ENCODE peak calls at places on chromosomes 16 and 17, in eight cellular contexts. One of them, this sample, is unnamed.

GRCh38 chr17:70185280-70185679 is 15.9 kb downstream of the KCNJ2 start:
- DNase-seq in NCI-H1417: no peak
- DNase-seq in stimulated activated CD4-positive, alpha-beta T cell treated with anti-CD3 and anti-CD28 coated beads, Interleukin-4, amount 100 ng/mL, for 24 hours: no peak
- DNase-seq in T-helper 1 cell: no peak
- DNase-seq in smooth muscle cell of the brain vasculature: no peak
- DNase-seq in HFF-Myc: no peak
- DNase-seq in activated naive CD4-positive, alpha-beta T cell: no peak
- DNase-seq in left ventricle myocardium inferior: no peak
- DNase-seq in this sample: no peak

GRCh38 chr17:16456770-16457316 is 35.1 kb downstream of the LRRC75A start:
- DNase-seq in NCI-H1417: no peak
- DNase-seq in stimulated activated CD4-positive, alpha-beta T cell treated with anti-CD3 and anti-CD28 coated beads, Interleukin-4, amount 100 ng/mL, for 24 hours: no peak
- DNase-seq in T-helper 1 cell: no peak
- DNase-seq in smooth muscle cell of the brain vasculature: no peak
- DNase-seq in HFF-Myc: no peak
- DNase-seq in activated naive CD4-positive, alpha-beta T cell: no peak
- DNase-seq in left ventricle myocardium inferior: no peak
- DNase-seq in this sample: no peak

GRCh38 chr16:10617662-10618420 is 37.4 kb upstream of the EMP2 start:
- DNase-seq in NCI-H1417: peak; percentile 5
- DNase-seq in stimulated activated CD4-positive, alpha-beta T cell treated with anti-CD3 and anti-CD28 coated beads, Interleukin-4, amount 100 ng/mL, for 24 hours: no peak
- DNase-seq in T-helper 1 cell: no peak
- DNase-seq in smooth muscle cell of the brain vasculature: no peak
- DNase-seq in HFF-Myc: no peak
- DNase-seq in activated naive CD4-positive, alpha-beta T cell: no peak
- DNase-seq in left ventricle myocardium inferior: no peak
- DNase-seq in this sample: no peak

GRCh38 chr17:66686601-66687000 is 148.3 kb upstream of the CACNG5 start:
- DNase-seq in NCI-H1417: no peak
- DNase-seq in stimulated activated CD4-positive, alpha-beta T cell treated with anti-CD3 and anti-CD28 coated beads, Interleukin-4, amount 100 ng/mL, for 24 hours: no peak
- DNase-seq in T-helper 1 cell: no peak
- DNase-seq in smooth muscle cell of the brain vasculature: no peak
- DNase-seq in HFF-Myc: no peak
- DNase-seq in activated naive CD4-positive, alpha-beta T cell: no peak
- DNase-seq in left ventricle myocardium inferior: no peak
- DNase-seq in this sample: no peak

GRCh38 chr17:72254808-72255449 is 134.1 kb downstream of the SOX9 start:
- DNase-seq in NCI-H1417: no peak
- DNase-seq in stimulated activated CD4-positive, alpha-beta T cell treated with anti-CD3 and anti-CD28 coated beads, Interleukin-4, amount 100 ng/mL, for 24 hours: no peak
- DNase-seq in T-helper 1 cell: no peak
- DNase-seq in smooth muscle cell of the brain vasculature: no peak
- DNase-seq in HFF-Myc: no peak
- DNase-seq in activated naive CD4-positive, alpha-beta T cell: no peak
- DNase-seq in left ventricle myocardium inferior: no peak
- DNase-seq in this sample: no peak

GRCh38 chr17:43316522-43317142 is 82.2 kb upstream of the ARL4D start:
- DNase-seq in NCI-H1417: no peak
- DNase-seq in stimulated activated CD4-positive, alpha-beta T cell treated with anti-CD3 and anti-CD28 coated beads, Interleukin-4, amount 100 ng/mL, for 24 hours: no peak
- DNase-seq in T-helper 1 cell: no peak
- DNase-seq in smooth muscle cell of the brain vasculature: no peak
- DNase-seq in HFF-Myc: no peak
- DNase-seq in activated naive CD4-positive, alpha-beta T cell: no peak
- DNase-seq in left ventricle myocardium inferior: no peak
- DNase-seq in this sample: no peak

GRCh38 chr16:81313731-81314602 is 795 bp upstream of the GAN start:
- DNase-seq in NCI-H1417: no peak
- DNase-seq in stimulated activated CD4-positive, alpha-beta T cell treated with anti-CD3 and anti-CD28 coated beads, Interleukin-4, amount 100 ng/mL, for 24 hours: peak; percentile 6
- DNase-seq in T-helper 1 cell: no peak
- DNase-seq in smooth muscle cell of the brain vasculature: no peak
- DNase-seq in HFF-Myc: no peak
- DNase-seq in activated naive CD4-positive, alpha-beta T cell: no peak
- DNase-seq in left ventricle myocardium inferior: no peak
- DNase-seq in this sample: no peak

GRCh38 chr17:59751955-59752413 is 44.5 kb downstream of the VMP1 start:
- DNase-seq in NCI-H1417: no peak
- DNase-seq in stimulated activated CD4-positive, alpha-beta T cell treated with anti-CD3 and anti-CD28 coated beads, Interleukin-4, amount 100 ng/mL, for 24 hours: peak; percentile 26
- DNase-seq in T-helper 1 cell: no peak
- DNase-seq in smooth muscle cell of the brain vasculature: no peak
- DNase-seq in HFF-Myc: no peak
- DNase-seq in activated naive CD4-positive, alpha-beta T cell: no peak
- DNase-seq in left ventricle myocardium inferior: no peak
- DNase-seq in this sample: no peak

GRCh38 chr17:38444151-38444550 is 15.9 kb downstream of the ARHGAP23 start:
- DNase-seq in NCI-H1417: peak; percentile 69
- DNase-seq in stimulated activated CD4-positive, alpha-beta T cell treated with anti-CD3 and anti-CD28 coated beads, Interleukin-4, amount 100 ng/mL, for 24 hours: peak; percentile 60
- DNase-seq in T-helper 1 cell: no peak
- DNase-seq in smooth muscle cell of the brain vasculature: no peak
- DNase-seq in HFF-Myc: no peak
- DNase-seq in activated naive CD4-positive, alpha-beta T cell: no peak
- DNase-seq in left ventricle myocardium inferior: peak; percentile 72
- DNase-seq in this sample: peak; percentile 59

GRCh38 chr17:4980644-4981216 is 6.7 kb downstream of the CAMTA2 start:
- DNase-seq in NCI-H1417: peak; percentile 24
- DNase-seq in stimulated activated CD4-positive, alpha-beta T cell treated with anti-CD3 and anti-CD28 coated beads, Interleukin-4, amount 100 ng/mL, for 24 hours: peak; percentile 68
- DNase-seq in T-helper 1 cell: no peak
- DNase-seq in smooth muscle cell of the brain vasculature: no peak
- DNase-seq in HFF-Myc: no peak
- DNase-seq in activated naive CD4-positive, alpha-beta T cell: no peak
- DNase-seq in left ventricle myocardium inferior: no peak
- DNase-seq in this sample: no peak

GRCh38 chr17:42429726-42430464 is 6.8 kb upstream of the CAVIN1 start:
- DNase-seq in NCI-H1417: no peak
- DNase-seq in stimulated activated CD4-positive, alpha-beta T cell treated with anti-CD3 and anti-CD28 coated beads, Interleukin-4, amount 100 ng/mL, for 24 hours: no peak
- DNase-seq in T-helper 1 cell: no peak
- DNase-seq in smooth muscle cell of the brain vasculature: no peak
- DNase-seq in HFF-Myc: no peak
- DNase-seq in activated naive CD4-positive, alpha-beta T cell: no peak
- DNase-seq in left ventricle myocardium inferior: no peak
- DNase-seq in this sample: no peak

GRCh38 chr16:54194008-54194731 is 92.4 kb downstream of the IRX3 start:
- DNase-seq in NCI-H1417: peak; percentile 55
- DNase-seq in stimulated activated CD4-positive, alpha-beta T cell treated with anti-CD3 and anti-CD28 coated beads, Interleukin-4, amount 100 ng/mL, for 24 hours: no peak
- DNase-seq in T-helper 1 cell: no peak
- DNase-seq in smooth muscle cell of the brain vasculature: peak; percentile 28
- DNase-seq in HFF-Myc: peak; percentile 11
- DNase-seq in activated naive CD4-positive, alpha-beta T cell: no peak
- DNase-seq in left ventricle myocardium inferior: peak; percentile 91
- DNase-seq in this sample: no peak

GRCh38 chr17:7023576-7024401 is 939 bp downstream of the BCL6B start:
- DNase-seq in NCI-H1417: peak; percentile 41
- DNase-seq in stimulated activated CD4-positive, alpha-beta T cell treated with anti-CD3 and anti-CD28 coated beads, Interleukin-4, amount 100 ng/mL, for 24 hours: peak; percentile 94
- DNase-seq in T-helper 1 cell: peak; percentile 92
- DNase-seq in smooth muscle cell of the brain vasculature: no peak
- DNase-seq in HFF-Myc: no peak
- DNase-seq in activated naive CD4-positive, alpha-beta T cell: peak; percentile 71
- DNase-seq in left ventricle myocardium inferior: peak; percentile 91
- DNase-seq in this sample: no peak

GRCh38 chr17:4708436-4708835 is 2.0 kb upstream of the ARRB2 start:
- DNase-seq in NCI-H1417: peak; percentile 1
- DNase-seq in stimulated activated CD4-positive, alpha-beta T cell treated with anti-CD3 and anti-CD28 coated beads, Interleukin-4, amount 100 ng/mL, for 24 hours: peak; percentile 62
- DNase-seq in T-helper 1 cell: no peak
- DNase-seq in smooth muscle cell of the brain vasculature: no peak
- DNase-seq in HFF-Myc: no peak
- DNase-seq in activated naive CD4-positive, alpha-beta T cell: no peak
- DNase-seq in left ventricle myocardium inferior: no peak
- DNase-seq in this sample: peak; percentile 2

GRCh38 chr17:18949566-18949965 is 2.4 kb upstream of the SLC5A10 start:
- DNase-seq in NCI-H1417: no peak
- DNase-seq in stimulated activated CD4-positive, alpha-beta T cell treated with anti-CD3 and anti-CD28 coated beads, Interleukin-4, amount 100 ng/mL, for 24 hours: no peak
- DNase-seq in T-helper 1 cell: no peak
- DNase-seq in smooth muscle cell of the brain vasculature: no peak
- DNase-seq in HFF-Myc: no peak
- DNase-seq in activated naive CD4-positive, alpha-beta T cell: no peak
- DNase-seq in left ventricle myocardium inferior: peak; percentile 37
- DNase-seq in this sample: no peak

GRCh38 chr17:79615926-79616325 is 5.1 kb upstream of the RBFOX3 start:
- DNase-seq in NCI-H1417: no peak
- DNase-seq in stimulated activated CD4-positive, alpha-beta T cell treated with anti-CD3 and anti-CD28 coated beads, Interleukin-4, amount 100 ng/mL, for 24 hours: no peak
- DNase-seq in T-helper 1 cell: no peak
- DNase-seq in smooth muscle cell of the brain vasculature: no peak
- DNase-seq in HFF-Myc: no peak
- DNase-seq in activated naive CD4-positive, alpha-beta T cell: no peak
- DNase-seq in left ventricle myocardium inferior: peak; percentile 5
- DNase-seq in this sample: no peak

GRCh38 chr16:50037791-50038190 is 12.8 kb downstream of the CNEP1R1 start:
- DNase-seq in NCI-H1417: no peak
- DNase-seq in stimulated activated CD4-positive, alpha-beta T cell treated with anti-CD3 and anti-CD28 coated beads, Interleukin-4, amount 100 ng/mL, for 24 hours: no peak
- DNase-seq in T-helper 1 cell: no peak
- DNase-seq in smooth muscle cell of the brain vasculature: no peak
- DNase-seq in HFF-Myc: no peak
- DNase-seq in activated naive CD4-positive, alpha-beta T cell: no peak
- DNase-seq in left ventricle myocardium inferior: no peak
- DNase-seq in this sample: no peak

GRCh38 chr17:47945529-47946508 is 4.4 kb downstream of the PNPO start:
- DNase-seq in NCI-H1417: no peak
- DNase-seq in stimulated activated CD4-positive, alpha-beta T cell treated with anti-CD3 and anti-CD28 coated beads, Interleukin-4, amount 100 ng/mL, for 24 hours: no peak
- DNase-seq in T-helper 1 cell: no peak
- DNase-seq in smooth muscle cell of the brain vasculature: no peak
- DNase-seq in HFF-Myc: no peak
- DNase-seq in activated naive CD4-positive, alpha-beta T cell: no peak
- DNase-seq in left ventricle myocardium inferior: no peak
- DNase-seq in this sample: no peak

GRCh38 chr17:17300624-17301568 is 2.3 kb upstream of the NT5M start:
- DNase-seq in NCI-H1417: no peak
- DNase-seq in stimulated activated CD4-positive, alpha-beta T cell treated with anti-CD3 and anti-CD28 coated beads, Interleukin-4, amount 100 ng/mL, for 24 hours: peak; percentile 59
- DNase-seq in T-helper 1 cell: no peak
- DNase-seq in smooth muscle cell of the brain vasculature: no peak
- DNase-seq in HFF-Myc: no peak
- DNase-seq in activated naive CD4-positive, alpha-beta T cell: no peak
- DNase-seq in left ventricle myocardium inferior: peak; percentile 36
- DNase-seq in this sample: no peak

GRCh38 chr17:34652001-34652400 is 72.6 kb downstream of the TMEM132E start:
- DNase-seq in NCI-H1417: no peak
- DNase-seq in stimulated activated CD4-positive, alpha-beta T cell treated with anti-CD3 and anti-CD28 coated beads, Interleukin-4, amount 100 ng/mL, for 24 hours: no peak
- DNase-seq in T-helper 1 cell: no peak
- DNase-seq in smooth muscle cell of the brain vasculature: no peak
- DNase-seq in HFF-Myc: no peak
- DNase-seq in activated naive CD4-positive, alpha-beta T cell: no peak
- DNase-seq in left ventricle myocardium inferior: no peak
- DNase-seq in this sample: no peak

GRCh38 chr17:35088911-35089845 is 25.7 kb upstream of the RFFL start:
- DNase-seq in NCI-H1417: peak; percentile 93
- DNase-seq in stimulated activated CD4-positive, alpha-beta T cell treated with anti-CD3 and anti-CD28 coated beads, Interleukin-4, amount 100 ng/mL, for 24 hours: peak; percentile 87
- DNase-seq in T-helper 1 cell: peak; percentile 82
- DNase-seq in smooth muscle cell of the brain vasculature: no peak
- DNase-seq in HFF-Myc: no peak
- DNase-seq in activated naive CD4-positive, alpha-beta T cell: peak; percentile 68
- DNase-seq in left ventricle myocardium inferior: peak; percentile 89
- DNase-seq in this sample: peak; percentile 88

GRCh38 chr17:57634713-57635465 is 110.2 kb downstream of the CCDC182 start:
- DNase-seq in NCI-H1417: no peak
- DNase-seq in stimulated activated CD4-positive, alpha-beta T cell treated with anti-CD3 and anti-CD28 coated beads, Interleukin-4, amount 100 ng/mL, for 24 hours: no peak
- DNase-seq in T-helper 1 cell: no peak
- DNase-seq in smooth muscle cell of the brain vasculature: no peak
- DNase-seq in HFF-Myc: no peak
- DNase-seq in activated naive CD4-positive, alpha-beta T cell: no peak
- DNase-seq in left ventricle myocardium inferior: no peak
- DNase-seq in this sample: no peak

GRCh38 chr16:68800257-68800875 is 43.0 kb upstream of the TANGO6 start:
- DNase-seq in NCI-H1417: peak; percentile 71
- DNase-seq in stimulated activated CD4-positive, alpha-beta T cell treated with anti-CD3 and anti-CD28 coated beads, Interleukin-4, amount 100 ng/mL, for 24 hours: peak; percentile 54
- DNase-seq in T-helper 1 cell: no peak
- DNase-seq in smooth muscle cell of the brain vasculature: peak; percentile 70
- DNase-seq in HFF-Myc: peak; percentile 69
- DNase-seq in activated naive CD4-positive, alpha-beta T cell: no peak
- DNase-seq in left ventricle myocardium inferior: no peak
- DNase-seq in this sample: no peak

GRCh38 chr17:54418467-54418866 is 482.2 kb upstream of the TOM1L1 start:
- DNase-seq in NCI-H1417: no peak
- DNase-seq in stimulated activated CD4-positive, alpha-beta T cell treated with anti-CD3 and anti-CD28 coated beads, Interleukin-4, amount 100 ng/mL, for 24 hours: no peak
- DNase-seq in T-helper 1 cell: no peak
- DNase-seq in smooth muscle cell of the brain vasculature: no peak
- DNase-seq in HFF-Myc: no peak
- DNase-seq in activated naive CD4-positive, alpha-beta T cell: no peak
- DNase-seq in left ventricle myocardium inferior: no peak
- DNase-seq in this sample: no peak

GRCh38 chr17:43732961-43733360 is 25.6 kb downstream of the SOST start:
- DNase-seq in NCI-H1417: no peak
- DNase-seq in stimulated activated CD4-positive, alpha-beta T cell treated with anti-CD3 and anti-CD28 coated beads, Interleukin-4, amount 100 ng/mL, for 24 hours: no peak
- DNase-seq in T-helper 1 cell: no peak
- DNase-seq in smooth muscle cell of the brain vasculature: no peak
- DNase-seq in HFF-Myc: no peak
- DNase-seq in activated naive CD4-positive, alpha-beta T cell: no peak
- DNase-seq in left ventricle myocardium inferior: no peak
- DNase-seq in this sample: no peak

GRCh38 chr16:12159672-12160071 is 183.1 kb downstream of the SNX29 start:
- DNase-seq in NCI-H1417: no peak
- DNase-seq in stimulated activated CD4-positive, alpha-beta T cell treated with anti-CD3 and anti-CD28 coated beads, Interleukin-4, amount 100 ng/mL, for 24 hours: no peak
- DNase-seq in T-helper 1 cell: no peak
- DNase-seq in smooth muscle cell of the brain vasculature: no peak
- DNase-seq in HFF-Myc: no peak
- DNase-seq in activated naive CD4-positive, alpha-beta T cell: no peak
- DNase-seq in left ventricle myocardium inferior: no peak
- DNase-seq in this sample: no peak

GRCh38 chr16:1183235-1183907 is 30.5 kb downstream of the CACNA1H start:
- DNase-seq in NCI-H1417: peak; percentile 96
- DNase-seq in stimulated activated CD4-positive, alpha-beta T cell treated with anti-CD3 and anti-CD28 coated beads, Interleukin-4, amount 100 ng/mL, for 24 hours: no peak
- DNase-seq in T-helper 1 cell: no peak
- DNase-seq in smooth muscle cell of the brain vasculature: peak; percentile 17
- DNase-seq in HFF-Myc: no peak
- DNase-seq in activated naive CD4-positive, alpha-beta T cell: no peak
- DNase-seq in left ventricle myocardium inferior: peak; percentile 58
- DNase-seq in this sample: no peak

GRCh38 chr16:88611220-88611821 is 27.1 kb upstream of the IL17C start:
- DNase-seq in NCI-H1417: no peak
- DNase-seq in stimulated activated CD4-positive, alpha-beta T cell treated with anti-CD3 and anti-CD28 coated beads, Interleukin-4, amount 100 ng/mL, for 24 hours: no peak
- DNase-seq in T-helper 1 cell: no peak
- DNase-seq in smooth muscle cell of the brain vasculature: no peak
- DNase-seq in HFF-Myc: no peak
- DNase-seq in activated naive CD4-positive, alpha-beta T cell: no peak
- DNase-seq in left ventricle myocardium inferior: no peak
- DNase-seq in this sample: no peak

GRCh38 chr16:3949287-3949686 is 68.8 kb upstream of the CREBBP start:
- DNase-seq in NCI-H1417: no peak
- DNase-seq in stimulated activated CD4-positive, alpha-beta T cell treated with anti-CD3 and anti-CD28 coated beads, Interleukin-4, amount 100 ng/mL, for 24 hours: no peak
- DNase-seq in T-helper 1 cell: no peak
- DNase-seq in smooth muscle cell of the brain vasculature: no peak
- DNase-seq in HFF-Myc: no peak
- DNase-seq in activated naive CD4-positive, alpha-beta T cell: no peak
- DNase-seq in left ventricle myocardium inferior: no peak
- DNase-seq in this sample: no peak

GRCh38 chr17:55456307-55457240 is 34.9 kb upstream of the MMD start:
- DNase-seq in NCI-H1417: no peak
- DNase-seq in stimulated activated CD4-positive, alpha-beta T cell treated with anti-CD3 and anti-CD28 coated beads, Interleukin-4, amount 100 ng/mL, for 24 hours: no peak
- DNase-seq in T-helper 1 cell: no peak
- DNase-seq in smooth muscle cell of the brain vasculature: no peak
- DNase-seq in HFF-Myc: no peak
- DNase-seq in activated naive CD4-positive, alpha-beta T cell: no peak
- DNase-seq in left ventricle myocardium inferior: no peak
- DNase-seq in this sample: no peak